ENCODE peak calls at places on chromosomes 12 and 14, in ten cellular contexts. A is heart right ventricle; T is NCI-H82; E is stimulated activated CD4-positive, alpha-beta T cell treated with anti-CD3 and anti-CD28 coated beads, Interleukin-4, amount 100 ng/mL, for 1 hour; L is NCI-H1694 treated with DMSO at 0.1 percent for 48 hours; S is astrocyte; J is NCI-H1417; R is activated CD8-positive, alpha-beta memory T cell treated with anti-CD3 and anti-CD28 coated beads for 1 hour; D is stimulated activated effector memory CD8-positive, alpha-beta T cell treated with anti-CD3 and anti-CD28 coated beads, Interleukin-12 subunit alpha, Interleukin-12 subunit beta, amount 100 ng/mL, for 72 hours; U is dorsolateral prefrontal cortex. V is an unnamed sample.

GRCh38 chr12:77963576-77964178 is 133.0 kb downstream of the NAV3 start:
- DNase-seq in D (no peak), J (no peak), S (no peak), T (no peak), R (no peak), E (no peak), A (no peak), U (no peak), L (no peak), V (no peak)

GRCh38 chr14:21518725-21519124 is 7.4 kb downstream of the SALL2 start:
- DNase-seq in U (no peak), J (no peak), D (no peak), A (no peak), T (peak), S (no peak), E (no peak), R (no peak), L (no peak), V (no peak)

GRCh38 chr14:73977896-73978295 is 27.8 kb downstream of the COQ6 start:
- DNase-seq in T (no peak), A (no peak), S (peak), D (no peak), L (no peak), U (no peak), E (no peak), J (no peak), R (no peak), V (no peak)

GRCh38 chr12:41944241-41944640 is 200.4 kb downstream of the GXYLT1 start:
- DNase-seq in J (no peak), E (no peak), R (no peak), D (no peak), A (no peak), L (no peak), U (no peak), S (peak), T (no peak), V (no peak)

GRCh38 chr12:109934026-109934425 is 34.0 kb downstream of the TCHP start:
- DNase-seq in J (peak), U (no peak), T (peak), A (no peak), R (no peak), L (no peak), S (no peak), E (peak), D (no peak), V (no peak)

GRCh38 chr14:65658202-65658601 is 245.7 kb downstream of the FUT8 start:
- DNase-seq in S (peak), A (no peak), T (no peak), E (no peak), J (no peak), L (no peak), R (no peak), U (no peak), D (no peak), V (no peak)

GRCh38 chr14:90805662-90806548 is 10.3 kb downstream of the TTC7B start:
- DNase-seq in R (no peak), E (no peak), D (no peak), J (no peak), A (no peak), U (peak), L (no peak), T (no peak), S (no peak), V (peak)

GRCh38 chr12:70645494-70646317 is 8.5 kb upstream of the PTPRB start:
- DNase-seq in U (no peak), L (no peak), A (peak), S (peak), T (no peak), R (peak), J (no peak), E (no peak), D (no peak), V (peak)

GRCh38 chr12:57726884-57727757 is 11.4 kb downstream of the AGAP2 start:
- DNase-seq in L (peak), D (no peak), E (no peak), U (no peak), T (no peak), J (no peak), R (no peak), A (no peak), S (peak), V (no peak)

GRCh38 chr14:105532735-105533141 is 6.4 kb downstream of the TMEM121 start:
- DNase-seq in T (peak), D (no peak), J (no peak), E (no peak), U (no peak), S (no peak), R (no peak), L (no peak), A (no peak), V (no peak)

GRCh38 chr12:2535583-2536187 is 259.1 kb upstream of the FKBP4 start:
- DNase-seq in S (no peak), A (no peak), L (no peak), J (no peak), R (no peak), E (no peak), T (no peak), U (no peak), D (no peak), V (no peak)

V was measured in cerebellar cortex.